ENCODE peak calls at places on chromosomes 6 and 20, in nine cellular contexts. One of them, this sample, is unnamed.
A peak's percentile ranks its signal among the peaks of the same experiment; 100 is the strongest.

GRCh38 chr6:68233623-68234022 is 401.5 kb upstream of the ADGRB3 start:
- DNase-seq in endodermal cell: no peak
- DNase-seq in psoas muscle: no peak
- DNase-seq in suprapubic skin: no peak
- DNase-seq in DND-41: no peak
- DNase-seq in kidney: no peak
- DNase-seq in epithelial cell of esophagus: peak; percentile 29
- DNase-seq in AG04449: no peak
- DNase-seq in CD8-positive, alpha-beta T cell: no peak
- DNase-seq in this sample: no peak

GRCh38 chr20:16095241-16095640 is 478.0 kb downstream of the KIF16B start:
- DNase-seq in endodermal cell: no peak
- DNase-seq in psoas muscle: no peak
- DNase-seq in suprapubic skin: no peak
- DNase-seq in DND-41: no peak
- DNase-seq in kidney: no peak
- DNase-seq in epithelial cell of esophagus: no peak
- DNase-seq in AG04449: no peak
- DNase-seq in CD8-positive, alpha-beta T cell: no peak
- DNase-seq in this sample: no peak

GRCh38 chr20:8875586-8875985 is 193.3 kb upstream of the PLCB4 start:
- DNase-seq in endodermal cell: no peak
- DNase-seq in psoas muscle: no peak
- DNase-seq in suprapubic skin: no peak
- DNase-seq in DND-41: no peak
- DNase-seq in kidney: no peak
- DNase-seq in epithelial cell of esophagus: no peak
- DNase-seq in AG04449: no peak
- DNase-seq in CD8-positive, alpha-beta T cell: no peak
- DNase-seq in this sample: peak; percentile 30

GRCh38 chr6:2840794-2841061 is 935 bp downstream of the SERPINB1 start:
- DNase-seq in endodermal cell: no peak
- DNase-seq in psoas muscle: no peak
- DNase-seq in suprapubic skin: no peak
- DNase-seq in DND-41: no peak
- DNase-seq in kidney: no peak
- DNase-seq in epithelial cell of esophagus: no peak
- DNase-seq in AG04449: no peak
- DNase-seq in CD8-positive, alpha-beta T cell: no peak
- DNase-seq in this sample: no peak

GRCh38 chr6:5139828-5140771 is 55.0 kb downstream of the PPP1R3G start:
- DNase-seq in endodermal cell: no peak
- DNase-seq in psoas muscle: no peak
- DNase-seq in suprapubic skin: no peak
- DNase-seq in DND-41: no peak
- DNase-seq in kidney: no peak
- DNase-seq in epithelial cell of esophagus: no peak
- DNase-seq in AG04449: no peak
- DNase-seq in CD8-positive, alpha-beta T cell: no peak
- DNase-seq in this sample: no peak

GRCh38 chr6:139037490-139037889 is 8.9 kb downstream of the ABRACL start:
- DNase-seq in endodermal cell: no peak
- DNase-seq in psoas muscle: no peak
- DNase-seq in suprapubic skin: no peak
- DNase-seq in DND-41: no peak
- DNase-seq in kidney: no peak
- DNase-seq in epithelial cell of esophagus: no peak
- DNase-seq in AG04449: peak; percentile 23
- DNase-seq in CD8-positive, alpha-beta T cell: no peak
- DNase-seq in this sample: peak; percentile 44

GRCh38 chr6:105452924-105453756 is 50.3 kb upstream of the PREP start:
- DNase-seq in endodermal cell: no peak
- DNase-seq in psoas muscle: no peak
- DNase-seq in suprapubic skin: no peak
- DNase-seq in DND-41: peak; percentile 58
- DNase-seq in kidney: no peak
- DNase-seq in epithelial cell of esophagus: no peak
- DNase-seq in AG04449: no peak
- DNase-seq in CD8-positive, alpha-beta T cell: peak; percentile 24
- DNase-seq in this sample: no peak

GRCh38 chr6:135936606-135937005 is 85.1 kb downstream of the PDE7B start:
- DNase-seq in endodermal cell: no peak
- DNase-seq in psoas muscle: no peak
- DNase-seq in suprapubic skin: no peak
- DNase-seq in DND-41: no peak
- DNase-seq in kidney: no peak
- DNase-seq in epithelial cell of esophagus: peak; percentile 92
- DNase-seq in AG04449: peak; percentile 85
- DNase-seq in CD8-positive, alpha-beta T cell: no peak
- DNase-seq in this sample: peak; percentile 94

GRCh38 chr20:30168800-30169138 is 1088.7 kb upstream of the DEFB115 start:
- DNase-seq in endodermal cell: no peak
- DNase-seq in psoas muscle: no peak
- DNase-seq in suprapubic skin: no peak
- DNase-seq in DND-41: no peak
- DNase-seq in kidney: no peak
- DNase-seq in epithelial cell of esophagus: no peak
- DNase-seq in AG04449: no peak
- DNase-seq in CD8-positive, alpha-beta T cell: no peak
- DNase-seq in this sample: no peak

GRCh38 chr6:28167926-28168325 is 26.2 kb downstream of the ZKSCAN8 start:
- DNase-seq in endodermal cell: no peak
- DNase-seq in psoas muscle: no peak
- DNase-seq in suprapubic skin: no peak
- DNase-seq in DND-41: no peak
- DNase-seq in kidney: no peak
- DNase-seq in epithelial cell of esophagus: no peak
- DNase-seq in AG04449: no peak
- DNase-seq in CD8-positive, alpha-beta T cell: no peak
- DNase-seq in this sample: no peak

GRCh38 chr6:119881416-119881815 is 531.9 kb upstream of the MAN1A1 start:
- DNase-seq in endodermal cell: no peak
- DNase-seq in psoas muscle: no peak
- DNase-seq in suprapubic skin: no peak
- DNase-seq in DND-41: no peak
- DNase-seq in kidney: no peak
- DNase-seq in epithelial cell of esophagus: peak; percentile 52
- DNase-seq in AG04449: no peak
- DNase-seq in CD8-positive, alpha-beta T cell: no peak
- DNase-seq in this sample: peak; percentile 9

GRCh38 chr6:38284772-38285406 is 354.8 kb downstream of the BTBD9 start:
- DNase-seq in endodermal cell: no peak
- DNase-seq in psoas muscle: no peak
- DNase-seq in suprapubic skin: no peak
- DNase-seq in DND-41: no peak
- DNase-seq in kidney: no peak
- DNase-seq in epithelial cell of esophagus: no peak
- DNase-seq in AG04449: no peak
- DNase-seq in CD8-positive, alpha-beta T cell: no peak
- DNase-seq in this sample: no peak

GRCh38 chr6:80094017-80094416 is 12.5 kb upstream of the BCKDHB start:
- DNase-seq in endodermal cell: no peak
- DNase-seq in psoas muscle: no peak
- DNase-seq in suprapubic skin: no peak
- DNase-seq in DND-41: peak; percentile 24
- DNase-seq in kidney: no peak
- DNase-seq in epithelial cell of esophagus: peak; percentile 27
- DNase-seq in AG04449: no peak
- DNase-seq in CD8-positive, alpha-beta T cell: no peak
- DNase-seq in this sample: peak; percentile 27

GRCh38 chr20:10476319-10476724 is 41.2 kb downstream of the SLX4IP start:
- DNase-seq in endodermal cell: no peak
- DNase-seq in psoas muscle: no peak
- DNase-seq in suprapubic skin: no peak
- DNase-seq in DND-41: no peak
- DNase-seq in kidney: no peak
- DNase-seq in epithelial cell of esophagus: no peak
- DNase-seq in AG04449: no peak
- DNase-seq in CD8-positive, alpha-beta T cell: no peak
- DNase-seq in this sample: peak; percentile 55

DNA sequence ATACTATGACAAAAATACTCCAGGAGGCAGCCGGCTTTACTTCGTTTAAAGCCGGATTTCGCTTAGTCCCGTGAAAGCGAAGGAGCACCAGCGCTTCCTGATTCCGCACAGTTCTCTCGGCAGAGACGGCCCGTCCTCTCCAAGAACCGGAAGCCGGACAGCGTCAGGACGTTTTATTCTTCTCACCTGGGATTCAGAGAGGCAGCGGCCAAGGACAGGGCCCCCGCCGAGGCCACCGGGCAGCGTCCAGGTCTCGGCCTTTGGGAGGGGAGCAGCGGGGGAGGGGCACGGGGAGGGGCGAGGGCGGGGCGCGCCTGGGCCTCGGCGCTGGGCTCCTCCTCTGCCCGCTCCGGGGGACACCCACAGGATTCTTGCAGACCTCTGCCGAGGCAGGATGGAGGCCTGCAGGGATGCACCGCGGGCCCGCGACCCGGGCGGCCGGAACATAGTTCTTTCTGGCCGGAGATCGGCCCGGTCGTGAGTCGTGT is 2.8 kb upstream of the DIDO1 start:
- DNase-seq in endodermal cell: peak; percentile 96
- DNase-seq in psoas muscle: peak; percentile 76
- DNase-seq in suprapubic skin: no peak
- DNase-seq in DND-41: peak; percentile 64
- DNase-seq in kidney: peak; percentile 89
- DNase-seq in epithelial cell of esophagus: peak; percentile 59
- DNase-seq in AG04449: no peak
- DNase-seq in CD8-positive, alpha-beta T cell: peak; percentile 56
- DNase-seq in this sample: peak; percentile 50
- H3K4me3 ChIP-seq in endodermal cell: peak overlapping the region; percentile 90
- H3K4me3 ChIP-seq in psoas muscle: peak overlapping the region; percentile 61
- H3K4me3 ChIP-seq in suprapubic skin: peak overlapping the region; percentile 65
- H3K4me3 ChIP-seq in DND-41: no peak overlapping the region
- H3K4me3 ChIP-seq in kidney: peak overlapping the region; percentile 72
- H3K4me3 ChIP-seq in epithelial cell of esophagus: peak overlapping the region; percentile 44
- H3K4me3 ChIP-seq in AG04449: peak overlapping the region; percentile 61
- H3K4me3 ChIP-seq in CD8-positive, alpha-beta T cell: peak overlapping the region; percentile 71
- H3K4me3 ChIP-seq in this sample: peak overlapping the region; percentile 65

GRCh38 chr6:141641406-141641805 is 491.3 kb upstream of the GJE1 start:
- DNase-seq in endodermal cell: no peak
- DNase-seq in psoas muscle: no peak
- DNase-seq in suprapubic skin: no peak
- DNase-seq in DND-41: no peak
- DNase-seq in kidney: no peak
- DNase-seq in epithelial cell of esophagus: no peak
- DNase-seq in AG04449: no peak
- DNase-seq in CD8-positive, alpha-beta T cell: no peak
- DNase-seq in this sample: no peak
- TF ChIP-seq CTCF in endodermal cell: no peak
- TF ChIP-seq CTCF in psoas muscle: no peak
- TF ChIP-seq CTCF in suprapubic skin: no peak
- TF ChIP-seq CTCF in DND-41: no peak
- TF ChIP-seq CTCF in kidney: no peak
- TF ChIP-seq CTCF in epithelial cell of esophagus: no peak
- TF ChIP-seq CTCF in AG04449: no peak
- TF ChIP-seq CTCF in CD8-positive, alpha-beta T cell: no peak
- TF ChIP-seq CTCF in this sample: no peak

DNA sequence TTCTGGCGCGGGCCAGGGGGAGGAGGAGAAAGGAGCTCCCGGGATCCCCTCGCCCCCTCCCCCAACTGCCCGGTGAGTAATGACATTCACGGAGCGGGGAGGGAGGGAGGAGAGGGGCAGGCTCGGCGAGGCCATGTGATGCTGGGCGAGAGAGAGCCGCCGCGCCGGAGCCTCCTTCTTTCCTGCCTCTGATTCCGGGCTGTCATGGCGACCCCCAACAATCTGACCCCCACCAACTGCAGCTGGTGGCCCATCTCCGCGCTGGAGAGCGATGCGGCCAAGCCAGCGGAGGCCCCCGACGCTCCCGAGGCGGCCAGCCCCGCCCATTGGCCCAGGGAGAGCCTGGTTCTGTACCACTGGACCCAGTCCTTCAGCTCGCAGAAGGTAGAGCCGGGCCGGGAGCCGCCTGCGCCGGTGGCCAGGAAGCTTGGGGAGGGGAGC is at the start of gene GDAP1L1:
- DNase-seq in endodermal cell: peak; percentile 89
- DNase-seq in psoas muscle: no peak
- DNase-seq in suprapubic skin: no peak
- DNase-seq in DND-41: no peak
- DNase-seq in kidney: no peak
- DNase-seq in epithelial cell of esophagus: no peak
- DNase-seq in AG04449: no peak
- DNase-seq in CD8-positive, alpha-beta T cell: no peak
- DNase-seq in this sample: no peak
- H3K4me3 ChIP-seq in endodermal cell: peak within 1 kb of the TSS; percentile 81
- H3K4me3 ChIP-seq in psoas muscle: peak within 1 kb of the TSS; percentile 43
- H3K4me3 ChIP-seq in suprapubic skin: peak within 1 kb of the TSS; percentile 37
- H3K4me3 ChIP-seq in DND-41: no peak within 1 kb of the TSS
- H3K4me3 ChIP-seq in kidney: no peak within 1 kb of the TSS
- H3K4me3 ChIP-seq in epithelial cell of esophagus: no peak within 1 kb of the TSS
- H3K4me3 ChIP-seq in AG04449: no peak within 1 kb of the TSS
- H3K4me3 ChIP-seq in CD8-positive, alpha-beta T cell: no peak within 1 kb of the TSS
- H3K4me3 ChIP-seq in this sample: no peak within 1 kb of the TSS

GRCh38 chr6:56992703-56993102 is 37.8 kb downstream of the BEND6 start:
- DNase-seq in endodermal cell: no peak
- DNase-seq in psoas muscle: no peak
- DNase-seq in suprapubic skin: no peak
- DNase-seq in DND-41: no peak
- DNase-seq in kidney: no peak
- DNase-seq in epithelial cell of esophagus: no peak
- DNase-seq in AG04449: no peak
- DNase-seq in CD8-positive, alpha-beta T cell: no peak
- DNase-seq in this sample: no peak

GRCh38 chr6:56988145-56988544 is 33.2 kb downstream of the BEND6 start:
- DNase-seq in endodermal cell: no peak
- DNase-seq in psoas muscle: no peak
- DNase-seq in suprapubic skin: no peak
- DNase-seq in DND-41: no peak
- DNase-seq in kidney: no peak
- DNase-seq in epithelial cell of esophagus: no peak
- DNase-seq in AG04449: no peak
- DNase-seq in CD8-positive, alpha-beta T cell: no peak
- DNase-seq in this sample: no peak

GRCh38 chr6:56995347-56995746 is 40.4 kb downstream of the BEND6 start:
- DNase-seq in endodermal cell: no peak
- DNase-seq in psoas muscle: no peak
- DNase-seq in suprapubic skin: no peak
- DNase-seq in DND-41: no peak
- DNase-seq in kidney: no peak
- DNase-seq in epithelial cell of esophagus: peak; percentile 31
- DNase-seq in AG04449: no peak
- DNase-seq in CD8-positive, alpha-beta T cell: no peak
- DNase-seq in this sample: no peak

GRCh38 chr6:56996401-56996800 is 41.5 kb downstream of the BEND6 start:
- DNase-seq in endodermal cell: no peak
- DNase-seq in psoas muscle: no peak
- DNase-seq in suprapubic skin: no peak
- DNase-seq in DND-41: no peak
- DNase-seq in kidney: no peak
- DNase-seq in epithelial cell of esophagus: peak; percentile 50
- DNase-seq in AG04449: no peak
- DNase-seq in CD8-positive, alpha-beta T cell: no peak
- DNase-seq in this sample: no peak

DNA sequence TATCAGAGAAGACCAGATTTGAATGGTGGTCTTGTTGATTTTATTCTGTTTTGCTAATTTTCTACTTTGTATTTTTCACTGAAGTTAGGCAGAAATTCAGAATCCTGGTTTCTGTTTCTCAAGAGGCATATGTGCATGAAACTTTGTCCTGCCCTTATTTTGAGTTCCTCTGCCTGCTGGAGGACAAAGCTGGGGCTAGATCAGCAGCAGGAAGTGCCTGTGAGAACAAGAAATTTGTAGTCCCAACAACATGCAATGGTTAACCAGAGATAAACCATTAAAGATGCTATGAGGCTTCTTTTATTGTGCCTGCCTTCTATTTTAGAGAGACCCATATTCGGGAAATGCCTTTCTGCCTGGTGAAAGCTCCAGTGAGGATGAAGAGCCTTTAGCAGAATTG is 37.1 kb downstream of the BEND6 start:
- DNase-seq in endodermal cell: no peak
- DNase-seq in psoas muscle: no peak
- DNase-seq in suprapubic skin: no peak
- DNase-seq in DND-41: no peak
- DNase-seq in kidney: no peak
- DNase-seq in epithelial cell of esophagus: no peak
- DNase-seq in AG04449: no peak
- DNase-seq in CD8-positive, alpha-beta T cell: no peak
- DNase-seq in this sample: no peak
- TF ChIP-seq CTCF in endodermal cell: no peak
- TF ChIP-seq CTCF in psoas muscle: no peak
- TF ChIP-seq CTCF in suprapubic skin: no peak
- TF ChIP-seq CTCF in DND-41: no peak
- TF ChIP-seq CTCF in kidney: no peak
- TF ChIP-seq CTCF in epithelial cell of esophagus: no peak
- TF ChIP-seq CTCF in AG04449: no peak
- TF ChIP-seq CTCF in CD8-positive, alpha-beta T cell: no peak
- TF ChIP-seq CTCF in this sample: no peak

This sample was measured in AG10803.